ENCODE peak calls at places on chromosome 6, in seven cellular contexts. Z is K562, F is SK-N-SH, E is H1, V is GM12891, P is HepG2, A is GM12878. D is an unnamed sample.

GRCh38 chr6:7062445-7063162 is 45.2 kb upstream of the RREB1 start:
- DNase-seq in Z (no peak), F (no peak), E (no peak), V (no peak), P (no peak), A (no peak), D (no peak)

GRCh38 chr6:93419304-93420162 is at the start of gene EPHA7:
- DNase-seq in Z (peak), F (peak), E (peak), V (peak), P (no peak), A (no peak), D (peak)

GRCh38 chr6:156617376-156617775 is 159.8 kb upstream of the ARID1B start:
- DNase-seq in Z (peak), F (no peak), E (no peak), V (no peak), P (peak), A (no peak), D (no peak)

GRCh38 chr6:147063469-147064031 is 140.7 kb upstream of the STXBP5 start:
- DNase-seq in Z (no peak), F (no peak), E (no peak), V (no peak), P (peak), A (no peak), D (no peak)

GRCh38 chr6:14542670-14543366 is 425.2 kb downstream of the CD83 start:
- DNase-seq in Z (no peak), F (no peak), E (no peak), V (no peak), P (no peak), A (peak), D (no peak)

GRCh38 chr6:113122060-113122459 is 735.1 kb upstream of the MARCKS start:
- DNase-seq in Z (no peak), F (no peak), E (no peak), V (no peak), P (peak), A (no peak), D (no peak)

GRCh38 chr6:52640916-52641315 is 30.0 kb upstream of the TMEM14A start:
- DNase-seq in Z (no peak), F (no peak), E (no peak), V (no peak), P (no peak), A (no peak), D (no peak)

GRCh38 chr6:165913676-165914570 is 250.9 kb upstream of the PDE10A start:
- DNase-seq in Z (no peak), F (no peak), E (no peak), V (no peak), P (no peak), A (no peak), D (no peak)

GRCh38 chr6:122405417-122405816 is 6.0 kb downstream of the HSF2 start:
- DNase-seq in Z (no peak), F (peak), E (no peak), V (no peak), P (no peak), A (no peak), D (no peak)

GRCh38 chr6:150297327-150298028 is 71.3 kb upstream of the IYD start:
- DNase-seq in Z (peak), F (no peak), E (no peak), V (no peak), P (no peak), A (no peak), D (no peak)

GRCh38 chr6:166045173-166045957 is 122.3 kb downstream of the TBXT start:
- DNase-seq in Z (no peak), F (no peak), E (no peak), V (no peak), P (no peak), A (no peak), D (no peak)

GRCh38 chr6:2937627-2938003 is 33.8 kb downstream of the SERPINB6 start:
- DNase-seq in Z (no peak), F (no peak), E (peak), V (no peak), P (no peak), A (no peak), D (no peak)

GRCh38 chr6:112253505-112253841 is 894 bp downstream of the LAMA4 start:
- DNase-seq in Z (no peak), F (peak), E (peak), V (no peak), P (no peak), A (no peak), D (no peak)

GRCh38 chr6:42679358-42679757 is 43.0 kb downstream of the PRPH2 start:
- DNase-seq in Z (no peak), F (no peak), E (no peak), V (no peak), P (no peak), A (no peak), D (no peak)

GRCh38 chr6:131160254-131160758 is 25.0 kb downstream of the AKAP7 start:
- DNase-seq in Z (no peak), F (no peak), E (no peak), V (no peak), P (peak), A (no peak), D (no peak)

GRCh38 chr6:69398729-69399128 is 398.1 kb downstream of the LMBRD1 start:
- DNase-seq in Z (no peak), F (no peak), E (no peak), V (no peak), P (no peak), A (no peak), D (no peak)

GRCh38 chr6:124535746-124536145 is 426.5 kb upstream of the RNF217 start:
- DNase-seq in Z (no peak), F (no peak), E (no peak), V (no peak), P (no peak), A (no peak), D (no peak)

GRCh38 chr6:30044630-30045029 is 16.4 kb upstream of the POLR1H start:
- DNase-seq in Z (no peak), F (no peak), E (no peak), V (no peak), P (no peak), A (no peak), D (no peak)

GRCh38 chr6:109263873-109264700 is 118.2 kb downstream of the CD164 start:
- DNase-seq in Z (no peak), F (no peak), E (no peak), V (no peak), P (no peak), A (no peak), D (no peak)

GRCh38 chr6:118537579-118537978 is 10.5 kb upstream of the PLN start:
- DNase-seq in Z (peak), F (no peak), E (no peak), V (no peak), P (no peak), A (no peak), D (no peak)

GRCh38 chr6:143232849-143233248 is 172.2 kb downstream of the AIG1 start:
- DNase-seq in Z (peak), F (peak), E (peak), V (peak), P (peak), A (peak), D (peak)

GRCh38 chr6:3612341-3613041 is 139.0 kb downstream of the PXDC1 start:
- DNase-seq in Z (no peak), F (no peak), E (peak), V (no peak), P (peak), A (no peak), D (no peak)

GRCh38 chr6:130115036-130115435 is 96.7 kb downstream of the L3MBTL3 start:
- DNase-seq in Z (no peak), F (no peak), E (no peak), V (no peak), P (no peak), A (peak), D (peak)

GRCh38 chr6:41644297-41644879 is 6.1 kb downstream of the MDFI start:
- DNase-seq in Z (no peak), F (no peak), E (peak), V (no peak), P (peak), A (no peak), D (no peak)

GRCh38 chr6:107565165-107565723 is 75.3 kb downstream of the SOBP start:
- DNase-seq in Z (no peak), F (no peak), E (no peak), V (no peak), P (peak), A (no peak), D (no peak)

GRCh38 chr6:89023591-89024441 is 56.7 kb upstream of the PNRC1 start:
- DNase-seq in Z (no peak), F (no peak), E (no peak), V (no peak), P (no peak), A (no peak), D (no peak)

GRCh38 chr6:113632220-113632864 is 224.8 kb upstream of the MARCKS start:
- DNase-seq in Z (no peak), F (no peak), E (no peak), V (no peak), P (peak), A (peak), D (no peak)

GRCh38 chr6:4914412-4915159 is 89.3 kb downstream of the RPP40 start:
- DNase-seq in Z (no peak), F (no peak), E (no peak), V (no peak), P (no peak), A (no peak), D (no peak)

GRCh38 chr6:117615981-117616961 is 14.0 kb upstream of the GOPC start:
- DNase-seq in Z (no peak), F (no peak), E (peak), V (no peak), P (no peak), A (no peak), D (no peak)

GRCh38 chr6:155080876-155081845 is 86.0 kb downstream of the TIAM2 start:
- DNase-seq in Z (no peak), F (no peak), E (no peak), V (no peak), P (no peak), A (no peak), D (no peak)

GRCh38 chr6:161000632-161001031 is 9.1 kb downstream of the MAP3K4 start:
- DNase-seq in Z (no peak), F (no peak), E (no peak), V (no peak), P (no peak), A (no peak), D (no peak)

GRCh38 chr6:161003336-161003735 is 11.8 kb downstream of the MAP3K4 start:
- DNase-seq in Z (no peak), F (no peak), E (no peak), V (no peak), P (no peak), A (no peak), D (no peak)

GRCh38 chr6:160999508-160999907 is 7.9 kb downstream of the MAP3K4 start:
- DNase-seq in Z (no peak), F (no peak), E (no peak), V (no peak), P (no peak), A (no peak), D (no peak)

GRCh38 chr6:160998217-160998616 is 6.6 kb downstream of the MAP3K4 start:
- DNase-seq in Z (no peak), F (no peak), E (no peak), V (no peak), P (no peak), A (no peak), D (no peak)

DNA sequence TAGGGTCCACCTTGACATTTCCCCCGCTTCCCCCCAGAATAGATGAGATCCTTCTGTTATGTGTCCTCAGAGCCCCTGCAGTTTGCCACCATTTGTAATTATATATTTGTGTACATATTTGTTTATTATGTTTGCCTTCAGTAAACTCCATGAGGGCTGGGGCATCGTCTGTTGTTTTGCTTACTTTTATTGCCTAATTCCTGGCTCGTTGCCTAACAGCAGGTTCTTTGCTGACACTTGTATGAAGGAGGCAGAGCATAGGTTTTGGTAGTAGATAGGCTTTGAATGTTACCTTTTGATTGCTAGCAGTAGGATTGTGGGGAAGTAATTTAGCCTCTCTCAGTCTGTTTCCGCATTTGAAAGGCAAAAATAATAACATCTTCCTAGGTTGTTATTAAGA is 9.9 kb downstream of the MAP3K4 start:
- DNase-seq in Z (no peak), F (no peak), E (no peak), V (no peak), P (peak), A (no peak), D (no peak)
- TF ChIP-seq POLR2AphosphoS5 in Z (no peak), F (no peak), E (no peak), V (no peak), P (no peak), A (no peak), D (no peak)

DNA sequence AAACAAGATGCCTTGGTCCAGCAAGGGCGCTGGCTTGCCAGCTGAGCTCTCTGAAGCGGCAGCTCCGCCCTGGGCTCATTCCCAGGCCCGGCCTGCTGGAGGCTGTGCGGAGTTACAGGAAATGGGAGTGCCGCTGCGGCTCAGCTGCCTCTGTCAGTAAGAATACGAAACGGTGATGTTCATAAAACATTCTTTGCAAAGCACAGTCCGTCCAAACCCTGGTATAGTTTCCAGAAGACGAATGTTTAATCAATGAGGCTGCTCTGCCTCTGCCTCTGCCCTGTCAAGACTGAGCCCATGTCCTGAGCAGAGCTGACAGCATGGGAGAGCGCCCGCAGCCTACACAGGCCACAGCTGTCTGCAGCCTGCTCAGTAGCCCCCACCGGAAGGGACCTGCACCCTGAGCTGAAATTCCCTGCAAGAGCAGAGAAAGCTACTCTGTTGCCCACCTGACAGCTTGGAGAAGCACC is 153.3 kb upstream of the SNX9 start:
- DNase-seq in Z (no peak), F (peak), E (peak), V (no peak), P (peak), A (no peak), D (no peak)
- TF ChIP-seq TAF1 in Z (no peak), F (no peak), E (no peak), V (no peak), P (no peak), A (no peak), D (no peak)

GRCh38 chr6:34196833-34197195 is 39.9 kb upstream of the HMGA1 start:
- DNase-seq in Z (no peak), F (no peak), E (no peak), V (no peak), P (no peak), A (no peak), D (no peak)

GRCh38 chr6:34195726-34196115 is 41.0 kb upstream of the HMGA1 start:
- DNase-seq in Z (no peak), F (no peak), E (no peak), V (no peak), P (no peak), A (no peak), D (no peak)

GRCh38 chr6:34194770-34195169 is 41.9 kb upstream of the HMGA1 start:
- DNase-seq in Z (no peak), F (no peak), E (no peak), V (no peak), P (no peak), A (no peak), D (no peak)

GRCh38 chr6:34200340-34200971 is 36.2 kb upstream of the HMGA1 start:
- DNase-seq in Z (peak), F (no peak), E (no peak), V (no peak), P (no peak), A (no peak), D (no peak)

DNA sequence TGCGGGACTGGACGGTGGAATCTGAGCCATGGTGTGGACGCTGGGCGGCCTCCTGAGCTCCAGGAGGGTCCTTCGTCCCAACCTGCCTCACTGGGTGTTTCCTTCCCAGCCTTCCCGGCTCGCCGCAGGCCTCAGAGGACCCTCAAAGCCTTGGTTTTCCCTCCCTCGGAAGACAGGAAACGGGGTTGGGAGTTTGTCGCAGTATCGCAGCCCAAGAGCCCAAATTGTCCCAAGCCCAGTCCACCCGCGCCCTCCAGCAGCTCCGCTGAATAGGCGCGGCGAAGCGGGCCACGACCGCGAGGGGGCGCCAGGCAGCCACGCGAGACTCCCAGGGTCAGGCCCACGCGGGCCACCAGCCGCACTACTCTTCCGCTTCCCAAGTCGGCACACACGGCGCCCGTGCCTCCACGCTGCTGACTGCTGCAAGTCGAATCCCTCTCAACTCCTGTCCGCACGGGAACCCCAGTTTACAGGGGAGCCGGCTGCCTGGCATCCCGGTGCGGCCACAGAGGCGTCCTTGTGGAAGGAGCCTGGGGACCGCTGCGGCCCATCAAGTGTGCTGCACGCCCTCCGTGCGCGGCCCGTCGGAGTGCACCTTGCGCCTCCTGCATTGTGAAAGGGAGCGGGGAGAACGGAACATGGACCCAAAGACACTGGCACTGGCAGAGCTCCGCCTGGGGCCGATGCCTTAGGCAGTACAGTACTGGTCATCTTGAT is 40.4 kb upstream of the HMGA1 start:
- DNase-seq in Z (peak), F (peak), E (peak), V (peak), P (no peak), A (peak), D (peak)
- TF ChIP-seq POLR2AphosphoS5 in Z (no peak), F (no peak), E (no peak), V (no peak), P (no peak), A (no peak), D (no peak)

DNA sequence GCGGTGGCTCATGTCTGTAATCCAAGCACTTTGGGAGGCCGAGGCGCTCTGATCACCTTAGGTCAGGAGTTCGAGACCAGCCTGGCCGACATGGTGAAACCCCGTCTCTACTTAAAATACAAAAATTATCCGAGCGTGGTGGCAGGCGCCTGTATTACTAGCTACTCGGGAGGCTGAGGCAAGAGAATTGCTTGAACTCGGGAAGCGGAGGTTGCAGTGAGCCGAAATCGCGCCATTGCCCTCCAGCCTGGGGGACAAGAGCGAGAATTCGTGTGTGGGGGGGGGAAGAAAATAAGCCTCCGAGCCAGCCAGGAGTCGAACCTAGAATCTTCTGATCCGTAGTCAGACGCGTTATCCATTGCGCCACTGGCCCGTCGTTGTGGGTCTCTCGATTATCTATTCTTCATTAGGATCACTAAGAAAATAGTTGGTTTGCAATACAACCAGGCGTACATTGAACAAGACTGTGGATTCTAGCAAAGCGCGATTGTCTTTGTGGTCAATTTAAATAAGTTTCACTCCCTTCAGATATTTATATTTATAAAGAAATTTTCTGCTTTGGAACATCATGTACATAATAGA is 33.9 kb upstream of the PRSS16 start:
- DNase-seq in Z (peak), F (no peak), E (peak), V (no peak), P (no peak), A (no peak), D (no peak)
- TF ChIP-seq TAF1 in Z (peak), F (no peak), E (no peak), V (no peak), P (no peak), A (no peak), D (no peak)

GRCh38 chr6:105485456-105485855 is 82.6 kb upstream of the PREP start:
- DNase-seq in Z (no peak), F (no peak), E (no peak), V (no peak), P (no peak), A (no peak), D (no peak)

GRCh38 chr6:105484238-105485161 is 81.6 kb upstream of the PREP start:
- DNase-seq in Z (peak), F (peak), E (no peak), V (no peak), P (peak), A (no peak), D (no peak)

GRCh38 chr6:105488521-105489212 is 85.8 kb upstream of the PREP start:
- DNase-seq in Z (no peak), F (no peak), E (no peak), V (no peak), P (no peak), A (no peak), D (no peak)

GRCh38 chr6:105489213-105489525 is 86.3 kb upstream of the PREP start:
- DNase-seq in Z (no peak), F (no peak), E (no peak), V (no peak), P (no peak), A (no peak), D (no peak)

DNA sequence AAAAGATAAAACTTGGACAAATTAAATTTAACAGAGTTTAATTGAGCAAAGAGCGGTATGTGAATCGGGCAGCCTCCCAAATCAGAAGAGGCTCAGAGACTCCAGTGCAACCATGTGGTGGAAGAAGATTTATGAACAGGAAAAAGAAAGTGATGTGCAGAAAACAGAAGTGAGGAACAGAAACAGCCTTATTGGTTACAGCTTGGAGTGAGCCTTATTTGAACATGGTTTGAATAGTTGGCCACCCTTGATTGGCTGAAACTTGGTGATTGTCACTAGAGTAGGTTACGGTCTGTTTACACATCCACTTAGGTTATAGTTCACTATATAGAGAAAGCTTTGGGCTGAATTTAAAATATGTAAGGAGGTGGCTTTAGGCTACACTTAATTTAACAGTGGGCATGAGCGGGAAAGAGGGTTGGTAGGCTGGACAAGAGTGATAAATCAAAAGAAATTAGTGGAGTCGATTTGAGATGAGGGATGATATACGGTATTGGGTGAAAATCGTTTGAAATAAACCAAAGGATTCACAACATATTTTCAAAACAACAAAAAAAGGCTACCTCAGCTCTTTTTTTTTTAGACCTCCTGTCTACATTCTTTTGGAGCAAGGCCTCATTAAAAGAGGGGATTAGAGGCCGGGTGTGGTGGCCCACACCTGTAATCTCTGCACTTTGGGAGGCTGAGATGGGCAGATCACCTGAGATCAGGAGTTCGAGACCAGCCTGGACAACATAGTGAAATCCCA is 84.3 kb upstream of the PREP start:
- DNase-seq in Z (no peak), F (no peak), E (no peak), V (no peak), P (no peak), A (no peak), D (no peak)
- TF ChIP-seq POLR2AphosphoS5 in Z (no peak), F (no peak), E (no peak), V (no peak), P (no peak), A (no peak), D (no peak)

D was measured in GM12892.